ENCODE peak calls at places on chromosomes 12 and 14, in eight cellular contexts. G, Z, M, O, B, X, C and H are unnamed samples.

GRCh38 chr12:28189774-28190320 is 409 bp upstream of the CCDC91 start:
- DNase-seq in G (no peak), Z (no peak), M (no peak), O (no peak), B (no peak), X (no peak), C (no peak), H (no peak)

GRCh38 chr12:132066345-132066685 is 77.8 kb downstream of the DDX51 start:
- DNase-seq in G (no peak), Z (no peak), M (no peak), O (no peak), B (no peak), X (no peak), C (no peak), H (no peak)

GRCh38 chr12:91272456-91273063 is 89.9 kb upstream of the DCN start:
- DNase-seq in G (no peak), Z (no peak), M (peak; percentile 93), O (no peak), B (no peak), X (peak; percentile 53), C (no peak), H (no peak)

GRCh38 chr12:6241495-6241894 is 41.3 kb downstream of the CD9 start:
- DNase-seq in G (no peak), Z (no peak), M (no peak), O (no peak), B (no peak), X (peak; percentile 84), C (no peak), H (no peak)

GRCh38 chr12:106149096-106149784 is 10.5 kb upstream of the NUAK1 start:
- DNase-seq in G (peak; percentile 57), Z (no peak), M (no peak), O (no peak), B (no peak), X (no peak), C (peak; percentile 12), H (no peak)

GRCh38 chr14:71444030-71444822 is 488.0 kb upstream of the RGS6 start:
- DNase-seq in G (no peak), Z (no peak), M (no peak), O (no peak), B (no peak), X (no peak), C (no peak), H (no peak)

GRCh38 chr14:54713364-54713763 is 146.4 kb downstream of the SAMD4A start:
- DNase-seq in G (no peak), Z (no peak), M (no peak), O (no peak), B (no peak), X (no peak), C (peak; percentile 28), H (no peak)

GRCh38 chr14:66508846-66509621 is 1.1 kb downstream of the GPHN start:
- DNase-seq in G (peak; percentile 25), Z (peak; percentile 50), M (peak; percentile 68), O (no peak), B (no peak), X (peak; percentile 49), C (no peak), H (peak; percentile 54)

GRCh38 chr12:113896194-113896593 is 69.9 kb downstream of the RBM19 start:
- DNase-seq in G (peak; percentile 29), Z (no peak), M (no peak), O (no peak), B (no peak), X (no peak), C (no peak), H (no peak)

GRCh38 chr14:23670489-23670888 is 34.3 kb downstream of the DHRS2 start:
- DNase-seq in G (no peak), Z (no peak), M (no peak), O (no peak), B (no peak), X (no peak), C (no peak), H (no peak)

GRCh38 chr14:49768301-49769121 is 558 bp downstream of the KLHDC2 start:
- DNase-seq in G (peak; percentile 47), Z (peak; percentile 59), M (peak; percentile 71), O (no peak), B (no peak), X (peak; percentile 73), C (no peak), H (peak; percentile 77)

GRCh38 chr12:84960918-84961317 is 48.3 kb upstream of the SLC6A15 start:
- DNase-seq in G (no peak), Z (no peak), M (no peak), O (no peak), B (no peak), X (no peak), C (no peak), H (no peak)

GRCh38 chr14:34081126-34081575 is 130.3 kb upstream of the EGLN3 start:
- DNase-seq in G (no peak), Z (no peak), M (no peak), O (no peak), B (no peak), X (no peak), C (no peak), H (no peak)

GRCh38 chr12:110578522-110579238 is 4.4 kb downstream of the PPTC7 start:
- DNase-seq in G (no peak), Z (no peak), M (no peak), O (no peak), B (no peak), X (no peak), C (no peak), H (peak; percentile 9)

GRCh38 chr14:50064993-50065392 is 51.4 kb downstream of the VCPKMT start:
- DNase-seq in G (no peak), Z (peak; percentile 56), M (no peak), O (no peak), B (no peak), X (no peak), C (no peak), H (peak; percentile 63)